ENCODE peak calls at places on chromosomes 13 and 19, in eight cellular contexts. V is hepatic stellate cell, D is smooth muscle cell of the brain vasculature, F is omental fat pad, N is neural progenitor cell, P is T follicular helper cell, X is MV-4-11, J is brain microvascular endothelial cell. W is an unnamed sample.

GRCh38 chr13:45466359-45466758 is 1.6 kb downstream of the COG3 start:
- DNase-seq in D (no peak), X (no peak), F (no peak), J (no peak), P (no peak), V (no peak), N (no peak), W (no peak)

GRCh38 chr13:67275351-67275989 is 45.3 kb upstream of the PCDH9 start:
- DNase-seq in J (no peak), D (no peak), P (no peak), X (no peak), N (no peak), V (no peak), F (no peak), W (no peak)

GRCh38 chr13:49652691-49653305 is 24.5 kb downstream of the ARL11 start:
- DNase-seq in N (peak), X (peak), F (no peak), J (no peak), P (no peak), D (no peak), V (peak), W (no peak)

GRCh38 chr13:38202730-38203129 is 146.9 kb upstream of the UFM1 start:
- DNase-seq in J (no peak), F (no peak), N (no peak), D (no peak), V (peak), P (no peak), X (no peak), W (peak)

GRCh38 chr19:5308471-5309437 is 31.9 kb downstream of the PTPRS start:
- DNase-seq in N (no peak), J (peak), F (peak), X (no peak), P (no peak), D (peak), V (peak), W (no peak)

GRCh38 chr19:33677745-33678426 is 56.1 kb downstream of the CHST8 start:
- DNase-seq in X (no peak), J (no peak), N (peak), D (no peak), P (no peak), F (no peak), V (no peak), W (no peak)

GRCh38 chr13:110347535-110348308 is 40.6 kb downstream of the COL4A2 start:
- DNase-seq in N (no peak), D (no peak), J (peak), F (no peak), X (no peak), V (peak), P (no peak), W (no peak)

GRCh38 chr13:105530468-105530867 is 1005.0 kb downstream of the EFNB2 start:
- DNase-seq in J (no peak), F (no peak), N (no peak), X (no peak), D (no peak), P (no peak), V (no peak), W (no peak)

GRCh38 chr13:27472941-27473340 is 22.6 kb upstream of the MTIF3 start:
- DNase-seq in N (no peak), J (no peak), X (no peak), F (no peak), V (no peak), P (no peak), D (no peak), W (no peak)

GRCh38 chr19:13850910-13851753 is 25.8 kb upstream of the NANOS3 start:
- DNase-seq in V (peak), N (no peak), P (peak), X (peak), J (peak), F (peak), D (peak), W (peak)

GRCh38 chr19:1883784-1884183 is 1.5 kb downstream of the ABHD17A start:
- DNase-seq in V (no peak), D (no peak), F (no peak), J (no peak), X (no peak), P (no peak), N (no peak), W (no peak)

GRCh38 chr13:59776924-59777690 is 386.6 kb downstream of the DIAPH3 start:
- DNase-seq in P (no peak), J (peak), F (no peak), X (no peak), N (no peak), V (peak), D (peak), W (no peak)

GRCh38 chr19:38837656-38838121 is 6.1 kb upstream of the ECH1 start:
- DNase-seq in V (no peak), F (no peak), N (no peak), D (no peak), J (no peak), P (no peak), X (no peak), W (no peak)

GRCh38 chr19:57452307-57452706 is 4.6 kb downstream of the VN1R1 start:
- DNase-seq in F (no peak), J (no peak), D (no peak), P (no peak), N (no peak), V (no peak), X (no peak), W (no peak)

GRCh38 chr13:59024434-59024833 is 1139.3 kb downstream of the DIAPH3 start:
- DNase-seq in D (no peak), N (no peak), V (no peak), P (no peak), J (peak), F (no peak), X (peak), W (no peak)

GRCh38 chr13:51874651-51875050 is 12.9 kb downstream of the CCDC70 start:
- DNase-seq in X (no peak), N (peak), V (no peak), P (no peak), D (no peak), F (no peak), J (no peak), W (no peak)

GRCh38 chr13:43657485-43657884 is 129.3 kb downstream of the ENOX1 start:
- DNase-seq in V (no peak), J (no peak), N (no peak), D (no peak), F (no peak), X (no peak), P (no peak), W (no peak)

GRCh38 chr19:7871530-7872305 is 2.5 kb downstream of the PRR36 start:
- DNase-seq in P (peak), V (peak), D (peak), N (peak), J (peak), X (peak), F (peak), W (peak)

GRCh38 chr19:8304841-8305621 is 3.1 kb downstream of the CD320 start:
- DNase-seq in V (no peak), N (peak), J (no peak), X (no peak), D (no peak), P (no peak), F (no peak), W (peak)

GRCh38 chr19:1210227-1210538 is 4.6 kb downstream of the STK11 start:
- DNase-seq in P (no peak), N (no peak), J (no peak), X (no peak), V (no peak), F (no peak), D (no peak), W (no peak)

GRCh38 chr13:113086031-113086750 is 19.4 kb upstream of the F7 start:
- DNase-seq in F (no peak), V (no peak), N (peak), J (no peak), X (no peak), D (no peak), P (no peak), W (no peak)

GRCh38 chr19:49069026-49069425 is 3.5 kb downstream of the KCNA7 start:
- DNase-seq in D (no peak), J (no peak), V (no peak), N (no peak), F (no peak), P (no peak), X (no peak), W (no peak)